ENCODE peak calls at places on chromosomes 5 and 9, in nine cellular contexts. One of them, this sample, is unnamed.

GRCh38 chr5:54234304-54234938 is 76.0 kb downstream of the ARL15 start:
- DNase-seq in GM12878: no peak
- DNase-seq in A549: peak
- DNase-seq in OCI-LY7: peak
- DNase-seq in PC-9: no peak
- DNase-seq in fibroblast of lung: peak
- DNase-seq in K562: no peak
- DNase-seq in MM.1S: peak
- DNase-seq in SK-N-SH: peak
- DNase-seq in this sample: peak

GRCh38 chr5:1017691-1018455 is 9.3 kb downstream of the NKD2 start:
- DNase-seq in OCI-LY7: no peak
- DNase-seq in PC-9: no peak
- DNase-seq in MM.1S: no peak
- DNase-seq in K562: no peak
- DNase-seq in GM12878: no peak
- DNase-seq in fibroblast of lung: no peak
- DNase-seq in A549: no peak
- DNase-seq in SK-N-SH: no peak
- DNase-seq in this sample: no peak

GRCh38 chr5:66710557-66710956 is 114.4 kb downstream of the MAST4 start:
- DNase-seq in SK-N-SH: no peak
- DNase-seq in PC-9: no peak
- DNase-seq in MM.1S: no peak
- DNase-seq in A549: no peak
- DNase-seq in K562: no peak
- DNase-seq in GM12878: no peak
- DNase-seq in OCI-LY7: no peak
- DNase-seq in fibroblast of lung: peak
- DNase-seq in this sample: peak

GRCh38 chr9:69603656-69604055 is 68.5 kb downstream of the APBA1 start:
- DNase-seq in GM12878: no peak
- DNase-seq in OCI-LY7: no peak
- DNase-seq in K562: no peak
- DNase-seq in MM.1S: no peak
- DNase-seq in A549: no peak
- DNase-seq in fibroblast of lung: no peak
- DNase-seq in PC-9: no peak
- DNase-seq in SK-N-SH: peak
- DNase-seq in this sample: no peak

GRCh38 chr5:2193142-2193922 is 310.6 kb upstream of the IRX4 start:
- DNase-seq in OCI-LY7: no peak
- DNase-seq in PC-9: no peak
- DNase-seq in K562: no peak
- DNase-seq in A549: no peak
- DNase-seq in fibroblast of lung: no peak
- DNase-seq in GM12878: no peak
- DNase-seq in SK-N-SH: no peak
- DNase-seq in MM.1S: no peak
- DNase-seq in this sample: no peak

GRCh38 chr5:122078116-122078865 is at the start of gene LOX:
- DNase-seq in A549: peak
- DNase-seq in fibroblast of lung: peak
- DNase-seq in K562: no peak
- DNase-seq in OCI-LY7: no peak
- DNase-seq in MM.1S: no peak
- DNase-seq in PC-9: peak
- DNase-seq in GM12878: no peak
- DNase-seq in SK-N-SH: peak
- DNase-seq in this sample: peak

GRCh38 chr9:974064-974992 is 2.1 kb upstream of the DMRT3 start:
- DNase-seq in MM.1S: no peak
- DNase-seq in PC-9: no peak
- DNase-seq in OCI-LY7: no peak
- DNase-seq in SK-N-SH: no peak
- DNase-seq in A549: no peak
- DNase-seq in GM12878: no peak
- DNase-seq in fibroblast of lung: no peak
- DNase-seq in K562: no peak
- DNase-seq in this sample: no peak

GRCh38 chr5:83306572-83307241 is 164.8 kb upstream of the VCAN start:
- DNase-seq in A549: no peak
- DNase-seq in MM.1S: no peak
- DNase-seq in OCI-LY7: no peak
- DNase-seq in GM12878: peak
- DNase-seq in PC-9: no peak
- DNase-seq in SK-N-SH: no peak
- DNase-seq in K562: no peak
- DNase-seq in fibroblast of lung: peak
- DNase-seq in this sample: peak

GRCh38 chr5:43997647-43998251 is 391.5 kb downstream of the FGF10 start:
- DNase-seq in A549: no peak
- DNase-seq in K562: no peak
- DNase-seq in MM.1S: no peak
- DNase-seq in SK-N-SH: no peak
- DNase-seq in PC-9: no peak
- DNase-seq in OCI-LY7: no peak
- DNase-seq in GM12878: no peak
- DNase-seq in fibroblast of lung: peak
- DNase-seq in this sample: no peak

GRCh38 chr5:151126199-151126645 is 31.4 kb downstream of the ANXA6 start:
- DNase-seq in fibroblast of lung: peak
- DNase-seq in MM.1S: peak
- DNase-seq in PC-9: peak
- DNase-seq in GM12878: peak
- DNase-seq in OCI-LY7: peak
- DNase-seq in A549: peak
- DNase-seq in K562: peak
- DNase-seq in SK-N-SH: peak
- DNase-seq in this sample: peak

GRCh38 chr9:81266674-81267073 is 422.7 kb downstream of the TLE1 start:
- DNase-seq in MM.1S: no peak
- DNase-seq in K562: no peak
- DNase-seq in GM12878: no peak
- DNase-seq in A549: no peak
- DNase-seq in OCI-LY7: no peak
- DNase-seq in fibroblast of lung: peak
- DNase-seq in SK-N-SH: no peak
- DNase-seq in PC-9: peak
- DNase-seq in this sample: peak

GRCh38 chr5:178116406-178116885 is 3.1 kb downstream of the N4BP3 start:
- DNase-seq in A549: no peak
- DNase-seq in K562: no peak
- DNase-seq in MM.1S: no peak
- DNase-seq in GM12878: peak
- DNase-seq in OCI-LY7: peak
- DNase-seq in PC-9: no peak
- DNase-seq in fibroblast of lung: no peak
- DNase-seq in SK-N-SH: peak
- DNase-seq in this sample: no peak

GRCh38 chr5:134070648-134070978 is 43.9 kb upstream of the TCF7 start:
- DNase-seq in fibroblast of lung: no peak
- DNase-seq in GM12878: no peak
- DNase-seq in OCI-LY7: no peak
- DNase-seq in MM.1S: no peak
- DNase-seq in PC-9: peak
- DNase-seq in A549: peak
- DNase-seq in SK-N-SH: no peak
- DNase-seq in K562: no peak
- DNase-seq in this sample: peak

GRCh38 chr5:5965132-5965531 is 413.2 kb downstream of the MED10 start:
- DNase-seq in A549: no peak
- DNase-seq in K562: no peak
- DNase-seq in SK-N-SH: no peak
- DNase-seq in MM.1S: no peak
- DNase-seq in OCI-LY7: no peak
- DNase-seq in PC-9: no peak
- DNase-seq in fibroblast of lung: no peak
- DNase-seq in GM12878: no peak
- DNase-seq in this sample: no peak

GRCh38 chr5:82594097-82594496 is 315.9 kb upstream of the RPS23 start:
- DNase-seq in K562: no peak
- DNase-seq in GM12878: no peak
- DNase-seq in fibroblast of lung: peak
- DNase-seq in PC-9: no peak
- DNase-seq in OCI-LY7: no peak
- DNase-seq in A549: no peak
- DNase-seq in MM.1S: no peak
- DNase-seq in SK-N-SH: no peak
- DNase-seq in this sample: peak

GRCh38 chr9:115109486-115109885 is 8.5 kb downstream of the TNC start:
- DNase-seq in fibroblast of lung: peak
- DNase-seq in GM12878: no peak
- DNase-seq in MM.1S: no peak
- DNase-seq in A549: peak
- DNase-seq in OCI-LY7: no peak
- DNase-seq in PC-9: no peak
- DNase-seq in SK-N-SH: no peak
- DNase-seq in K562: no peak
- DNase-seq in this sample: peak

GRCh38 chr9:90815183-90815943 is 13.7 kb downstream of the SYK start:
- DNase-seq in GM12878: no peak
- DNase-seq in A549: no peak
- DNase-seq in K562: peak
- DNase-seq in OCI-LY7: peak
- DNase-seq in PC-9: no peak
- DNase-seq in fibroblast of lung: no peak
- DNase-seq in SK-N-SH: no peak
- DNase-seq in MM.1S: no peak
- DNase-seq in this sample: no peak

GRCh38 chr9:131033269-131034224 is 24.6 kb downstream of the LAMC3 start:
- DNase-seq in MM.1S: no peak
- DNase-seq in SK-N-SH: no peak
- DNase-seq in A549: no peak
- DNase-seq in OCI-LY7: no peak
- DNase-seq in GM12878: no peak
- DNase-seq in PC-9: no peak
- DNase-seq in fibroblast of lung: no peak
- DNase-seq in K562: peak
- DNase-seq in this sample: no peak
- H3K4me2 ChIP-seq in MM.1S: no peak
- H3K4me2 ChIP-seq in SK-N-SH: no peak
- H3K4me2 ChIP-seq in A549: no peak
- H3K4me2 ChIP-seq in OCI-LY7: no peak
- H3K4me2 ChIP-seq in GM12878: no peak
- H3K4me2 ChIP-seq in PC-9: no peak
- H3K4me2 ChIP-seq in fibroblast of lung: no peak
- H3K4me2 ChIP-seq in K562: no peak
- H3K4me2 ChIP-seq in this sample: no peak

GRCh38 chr9:107008447-107008846 is 145.5 kb downstream of the ZNF462 start:
- DNase-seq in fibroblast of lung: no peak
- DNase-seq in GM12878: no peak
- DNase-seq in OCI-LY7: no peak
- DNase-seq in K562: no peak
- DNase-seq in SK-N-SH: no peak
- DNase-seq in A549: no peak
- DNase-seq in PC-9: no peak
- DNase-seq in MM.1S: no peak
- DNase-seq in this sample: no peak
- H3K4me2 ChIP-seq in fibroblast of lung: no peak
- H3K4me2 ChIP-seq in GM12878: no peak
- H3K4me2 ChIP-seq in OCI-LY7: no peak
- H3K4me2 ChIP-seq in K562: no peak
- H3K4me2 ChIP-seq in SK-N-SH: no peak
- H3K4me2 ChIP-seq in A549: no peak
- H3K4me2 ChIP-seq in PC-9: no peak
- H3K4me2 ChIP-seq in MM.1S: no peak
- H3K4me2 ChIP-seq in this sample: no peak

DNA sequence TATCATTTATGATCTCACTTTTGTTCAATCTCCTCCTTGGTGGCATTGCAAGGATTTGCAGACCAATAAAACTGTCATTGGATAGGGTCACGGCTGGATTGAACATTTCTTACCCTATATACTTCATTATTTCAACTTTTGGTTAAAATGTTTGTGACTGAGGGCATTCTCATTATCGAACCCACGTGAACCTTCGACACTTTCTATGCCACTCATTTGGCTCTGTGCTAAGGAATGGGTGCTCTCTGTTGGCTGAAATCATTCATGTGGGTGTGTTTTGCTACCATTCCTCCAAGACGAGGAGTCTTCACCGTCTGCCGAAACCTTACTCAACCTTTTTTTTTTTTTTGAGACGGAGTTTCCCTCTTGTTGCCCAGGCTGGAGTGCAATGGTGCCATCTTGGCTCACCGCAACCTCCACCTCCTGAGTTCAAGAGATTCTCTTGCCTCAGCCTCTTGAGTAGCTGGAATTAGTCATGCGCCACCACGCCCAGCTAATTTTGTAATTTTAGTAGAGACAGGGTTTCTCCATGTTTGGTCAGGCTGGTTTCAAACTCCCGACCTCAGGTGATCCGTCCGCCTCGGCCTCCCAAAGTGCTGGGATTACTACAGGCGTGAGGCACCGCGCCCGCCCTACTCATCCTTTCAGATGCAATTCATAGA is 62.5 kb downstream of the CSNK1A1 start:
- DNase-seq in fibroblast of lung: no peak
- DNase-seq in SK-N-SH: no peak
- DNase-seq in OCI-LY7: no peak
- DNase-seq in A549: peak
- DNase-seq in K562: no peak
- DNase-seq in GM12878: no peak
- DNase-seq in PC-9: no peak
- DNase-seq in MM.1S: no peak
- DNase-seq in this sample: peak
- H3K4me2 ChIP-seq in fibroblast of lung: no peak
- H3K4me2 ChIP-seq in SK-N-SH: no peak
- H3K4me2 ChIP-seq in OCI-LY7: no peak
- H3K4me2 ChIP-seq in A549: peak
- H3K4me2 ChIP-seq in K562: no peak
- H3K4me2 ChIP-seq in GM12878: no peak
- H3K4me2 ChIP-seq in PC-9: peak
- H3K4me2 ChIP-seq in MM.1S: no peak
- H3K4me2 ChIP-seq in this sample: peak

GRCh38 chr9:134278286-134278685 is 48.0 kb upstream of the RXRA start:
- DNase-seq in GM12878: no peak
- DNase-seq in MM.1S: no peak
- DNase-seq in fibroblast of lung: no peak
- DNase-seq in SK-N-SH: no peak
- DNase-seq in OCI-LY7: no peak
- DNase-seq in A549: no peak
- DNase-seq in PC-9: no peak
- DNase-seq in K562: no peak
- DNase-seq in this sample: no peak

GRCh38 chr9:134272302-134273023 is 53.8 kb upstream of the RXRA start:
- DNase-seq in PC-9: no peak
- DNase-seq in K562: no peak
- DNase-seq in fibroblast of lung: no peak
- DNase-seq in A549: no peak
- DNase-seq in GM12878: no peak
- DNase-seq in MM.1S: no peak
- DNase-seq in OCI-LY7: peak
- DNase-seq in SK-N-SH: no peak
- DNase-seq in this sample: no peak

GRCh38 chr9:134276463-134277245 is 49.6 kb upstream of the RXRA start:
- DNase-seq in MM.1S: no peak
- DNase-seq in PC-9: no peak
- DNase-seq in fibroblast of lung: no peak
- DNase-seq in SK-N-SH: no peak
- DNase-seq in A549: no peak
- DNase-seq in K562: no peak
- DNase-seq in GM12878: no peak
- DNase-seq in OCI-LY7: no peak
- DNase-seq in this sample: no peak

GRCh38 chr9:134273647-134274046 is 52.6 kb upstream of the RXRA start:
- DNase-seq in K562: no peak
- DNase-seq in PC-9: no peak
- DNase-seq in OCI-LY7: no peak
- DNase-seq in A549: no peak
- DNase-seq in GM12878: no peak
- DNase-seq in fibroblast of lung: no peak
- DNase-seq in SK-N-SH: no peak
- DNase-seq in MM.1S: no peak
- DNase-seq in this sample: no peak

GRCh38 chr9:134275379-134275778 is 50.9 kb upstream of the RXRA start:
- DNase-seq in fibroblast of lung: no peak
- DNase-seq in A549: no peak
- DNase-seq in MM.1S: no peak
- DNase-seq in K562: peak
- DNase-seq in GM12878: no peak
- DNase-seq in SK-N-SH: peak
- DNase-seq in PC-9: no peak
- DNase-seq in OCI-LY7: peak
- DNase-seq in this sample: no peak
- H3K4me2 ChIP-seq in fibroblast of lung: no peak
- H3K4me2 ChIP-seq in A549: no peak
- H3K4me2 ChIP-seq in MM.1S: no peak
- H3K4me2 ChIP-seq in K562: no peak
- H3K4me2 ChIP-seq in GM12878: no peak
- H3K4me2 ChIP-seq in SK-N-SH: no peak
- H3K4me2 ChIP-seq in PC-9: no peak
- H3K4me2 ChIP-seq in OCI-LY7: no peak
- H3K4me2 ChIP-seq in this sample: no peak